ENCODE peak calls at places on chromosome 10, in four cellular contexts. J, G, U and I are unnamed samples.

GRCh38 chr10:16699435-16699834 is 117.8 kb downstream of the RSU1 start:
- DNase-seq in J (no peak), U (no peak), G (no peak), I (no peak)

GRCh38 chr10:91340613-91341362 is 69.4 kb upstream of the HECTD2 start:
- DNase-seq in J (no peak), U (no peak), G (no peak), I (no peak)

GRCh38 chr10:3126741-3127342 is 45.7 kb downstream of the PITRM1 start:
- DNase-seq in U (no peak), J (no peak), G (no peak), I (no peak)

GRCh38 chr10:113219446-113219845 is 269.4 kb downstream of the TCF7L2 start:
- DNase-seq in U (no peak), G (no peak), J (no peak), I (no peak)

GRCh38 chr10:52805414-52806285 is 33.1 kb upstream of the MBL2 start:
- DNase-seq in J (no peak), G (no peak), U (no peak), I (no peak)

GRCh38 chr10:31940839-31941653 is 12.4 kb upstream of the ARHGAP12 start:
- DNase-seq in U (no peak), J (peak), G (peak), I (no peak)

GRCh38 chr10:42962120-42962901 is 114.6 kb upstream of the RET start:
- DNase-seq in G (no peak), U (no peak), J (no peak), I (peak)

GRCh38 chr10:26550774-26551526 is 112.8 kb downstream of the APBB1IP start:
- DNase-seq in J (peak), U (peak), G (peak), I (peak)

GRCh38 chr10:61606971-61607907 is 55.5 kb upstream of the CABCOCO1 start:
- DNase-seq in J (peak), U (no peak), G (peak), I (no peak)

GRCh38 chr10:33459597-33459996 is 125.1 kb upstream of the NRP1 start:
- DNase-seq in G (peak), J (no peak), U (no peak), I (no peak)

GRCh38 chr10:132939957-132940790 is 2.2 kb downstream of the CFAP46 start:
- DNase-seq in U (no peak), J (peak), G (no peak), I (no peak)

GRCh38 chr10:92490387-92490786 is 83.5 kb downstream of the IDE start:
- DNase-seq in J (no peak), G (no peak), U (no peak), I (no peak)

GRCh38 chr10:107728807-107729206 is 564.3 kb upstream of the SORCS1 start:
- DNase-seq in J (no peak), G (no peak), U (peak), I (no peak)

GRCh38 chr10:116469437-116469836 is 41.8 kb downstream of the PNLIPRP3 start:
- DNase-seq in J (no peak), U (no peak), G (no peak), I (no peak)

GRCh38 chr10:46277840-46278239 is 9.0 kb upstream of the ANTXRL start:
- DNase-seq in U (no peak), G (no peak), J (no peak), I (no peak)

GRCh38 chr10:117214401-117214800 is 17.1 kb downstream of the KCNK18 start:
- DNase-seq in U (no peak), G (no peak), J (no peak), I (no peak)

GRCh38 chr10:132974249-132974796 is 32.0 kb upstream of the CFAP46 start:
- DNase-seq in G (no peak), J (no peak), U (no peak), I (no peak)

GRCh38 chr10:72875250-72876055 is 18.1 kb upstream of the OIT3 start:
- DNase-seq in J (peak), G (peak), U (no peak), I (no peak)

GRCh38 chr10:109115179-109115578 is 808.1 kb downstream of the XPNPEP1 start:
- DNase-seq in G (no peak), U (no peak), J (no peak), I (no peak)

GRCh38 chr10:71623098-71623985 is 96.2 kb downstream of the C10orf105 start:
- DNase-seq in G (no peak), U (no peak), J (peak), I (no peak)

GRCh38 chr10:118531105-118531851 is 64.2 kb downstream of the PRLHR start:
- DNase-seq in J (peak), G (no peak), U (no peak), I (no peak)

GRCh38 chr10:33600381-33600780 is 265.9 kb upstream of the NRP1 start:
- DNase-seq in J (no peak), U (no peak), G (no peak), I (no peak)

GRCh38 chr10:102815790-102816549 is 21.2 kb downstream of the CYP17A1 start:
- DNase-seq in G (no peak), U (no peak), J (no peak), I (no peak)

GRCh38 chr10:11525503-11525902 is 85.9 kb downstream of the USP6NL start:
- DNase-seq in U (no peak), G (no peak), J (no peak), I (no peak)

GRCh38 chr10:80197972-80198591 is 7.3 kb downstream of the ANXA11 start:
- DNase-seq in J (no peak), G (no peak), U (no peak), I (no peak)
- TF ChIP-seq BRCA1 in J (no peak), G (no peak), U (no peak), I (no peak)

DNA sequence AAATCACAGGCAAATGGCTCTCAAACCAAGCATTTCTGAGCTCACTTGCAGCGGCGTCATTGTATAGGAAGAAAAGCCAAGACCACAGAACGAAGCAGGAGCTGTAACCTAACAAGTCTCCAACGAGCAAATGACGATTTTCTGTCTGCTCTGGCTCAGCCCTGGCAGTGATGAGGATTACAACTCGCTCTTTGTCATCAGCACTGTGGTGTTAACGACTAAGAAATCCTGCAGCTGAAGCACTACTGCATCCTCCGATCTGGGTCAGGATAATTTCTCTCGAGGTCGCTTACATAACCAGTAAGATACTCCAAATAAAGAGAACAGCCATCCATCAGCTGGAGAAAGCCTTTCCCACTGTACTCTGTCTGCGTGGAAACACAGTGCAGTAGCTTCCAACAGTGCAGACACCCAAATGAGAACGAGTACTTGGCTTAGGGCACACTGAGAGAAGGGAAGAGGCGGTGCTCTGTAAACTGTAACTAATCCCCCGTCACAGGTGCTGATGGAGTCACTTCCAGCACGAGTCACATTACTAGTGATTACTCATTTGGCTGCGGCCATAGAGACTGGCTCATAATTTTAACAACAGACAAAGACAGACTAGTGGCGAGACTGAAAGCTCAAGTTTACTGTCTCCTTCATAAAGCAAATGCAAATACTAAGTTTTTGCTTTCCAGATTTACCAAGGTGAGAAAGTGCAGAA is 135.8 kb downstream of the NRBF2 start:
- DNase-seq in G (peak), J (peak), U (peak), I (peak)
- TF ChIP-seq EP300 in G (no peak), J (peak), U (peak), I (no peak)

DNA sequence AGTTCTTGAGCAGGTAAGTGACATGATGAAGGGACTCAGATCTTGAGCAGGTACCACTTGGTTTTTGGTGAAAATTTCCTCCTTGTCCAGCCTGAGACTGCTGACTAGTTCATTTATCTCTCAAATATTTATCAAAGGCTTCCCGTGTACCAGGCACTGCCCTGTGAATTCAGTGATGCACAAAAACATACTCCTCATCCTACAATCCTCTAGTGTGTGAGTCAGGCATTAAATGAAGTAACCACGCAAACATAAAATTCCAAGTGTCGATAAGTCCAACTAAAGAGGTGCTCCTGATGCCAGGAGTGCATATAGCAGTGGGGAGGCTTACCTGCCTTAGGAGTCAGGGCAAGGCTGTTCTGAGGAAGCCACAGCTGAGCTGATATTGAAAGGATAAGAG is 41.5 kb upstream of the LBX1 start:
- DNase-seq in J (no peak), G (no peak), U (no peak), I (no peak)
- TF ChIP-seq BRCA1 in J (no peak), G (no peak), U (no peak), I (no peak)

DNA sequence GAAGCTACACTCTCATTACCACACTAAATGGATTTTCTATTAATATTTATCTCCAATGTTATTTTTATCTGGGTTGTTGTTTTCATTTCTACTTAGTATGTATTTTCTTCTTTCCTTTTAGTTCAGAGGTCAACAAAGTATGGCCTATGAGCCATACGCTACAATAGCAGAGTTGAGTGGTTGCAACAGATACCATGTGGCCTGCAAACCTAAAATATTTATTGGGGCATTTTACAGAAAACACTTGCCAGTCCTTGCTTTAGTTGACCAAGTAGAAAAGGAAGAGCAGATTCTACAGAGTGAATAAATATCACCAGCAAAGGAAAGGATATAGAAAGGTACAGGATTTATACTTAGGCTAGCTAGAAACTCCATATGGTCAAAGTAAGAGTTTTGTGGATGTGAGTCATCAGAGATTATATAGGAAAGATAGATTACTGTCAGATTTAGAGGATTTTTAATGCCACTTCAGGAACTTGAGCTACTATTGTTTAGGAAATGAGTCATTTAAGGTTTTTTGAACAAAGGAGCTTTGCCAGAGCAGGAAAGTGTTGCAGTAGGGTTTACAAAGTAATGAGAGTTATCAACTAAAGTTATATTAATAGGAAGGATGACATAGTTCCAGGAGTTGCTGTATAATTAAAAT is 323.3 kb upstream of the KAT6B start:
- DNase-seq in J (no peak), G (peak), U (peak), I (no peak)
- TF ChIP-seq EP300 in J (no peak), G (no peak), U (no peak), I (no peak)

DNA sequence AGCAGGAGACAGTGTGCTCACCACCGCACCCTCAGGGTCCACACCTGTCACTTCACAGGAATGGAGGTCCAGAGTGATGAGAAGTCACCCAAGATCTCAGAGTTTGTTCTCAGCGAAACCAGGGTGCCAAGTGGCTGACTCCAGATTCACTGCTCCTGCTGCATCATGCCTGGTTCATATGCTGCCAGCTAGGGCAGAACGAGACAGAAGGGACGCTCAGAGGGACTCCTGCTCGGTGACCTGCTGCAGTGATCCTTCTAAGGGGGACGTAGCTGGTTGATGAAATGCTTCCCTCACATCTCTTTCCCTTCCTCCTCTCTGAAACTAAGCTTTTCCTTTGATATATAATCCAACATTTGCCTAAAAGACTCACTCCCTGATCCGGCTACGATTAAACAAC is 248.5 kb downstream of the SFMBT2 start:
- DNase-seq in G (no peak), U (no peak), J (no peak), I (no peak)
- TF ChIP-seq BRCA1 in G (no peak), U (no peak), J (no peak), I (no peak)

GRCh38 chr10:84265378-84265777 is 20.5 kb downstream of the RGR start:
- DNase-seq in U (no peak), J (no peak), G (no peak), I (no peak)

GRCh38 chr10:84263716-84264115 is 18.9 kb downstream of the RGR start:
- DNase-seq in J (no peak), U (no peak), G (no peak), I (no peak)

GRCh38 chr10:84267503-84268126 is 22.8 kb downstream of the RGR start:
- DNase-seq in U (no peak), J (peak), G (peak), I (peak)

GRCh38 chr10:84262190-84262956 is 17.5 kb downstream of the RGR start:
- DNase-seq in G (no peak), U (no peak), J (no peak), I (no peak)

DNA sequence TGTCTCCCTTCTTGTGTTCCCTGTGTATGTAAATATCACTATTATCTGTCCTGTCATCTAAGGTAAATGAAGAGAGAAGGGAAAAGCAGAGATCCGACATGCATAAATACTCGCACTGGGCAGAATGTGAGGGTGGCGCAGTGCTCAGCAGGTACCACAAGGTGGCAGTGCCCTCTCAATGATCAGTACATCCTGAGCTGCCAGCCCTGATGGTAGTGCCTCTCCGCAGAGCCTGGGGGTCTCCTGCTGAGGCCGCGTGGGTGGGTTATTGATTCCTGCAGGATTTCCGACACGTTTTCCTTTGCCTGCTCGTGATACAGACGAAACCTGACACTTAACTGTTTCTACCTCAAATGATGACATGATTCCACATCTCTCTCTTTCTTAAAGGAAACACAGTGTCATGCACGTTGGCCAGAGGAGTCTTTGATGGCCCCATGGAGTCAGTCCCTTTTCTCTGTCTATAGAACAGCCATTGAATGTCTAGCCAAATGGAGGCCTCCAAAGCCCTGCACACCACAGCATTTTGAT is 19.8 kb downstream of the RGR start:
- DNase-seq in U (no peak), G (peak), J (peak), I (peak)
- TF ChIP-seq EP300 in U (no peak), G (no peak), J (no peak), I (no peak)

GRCh38 chr10:84193846-84194423 is 402 bp upstream of the CDHR1 start:
- DNase-seq in J (no peak), U (no peak), G (no peak), I (no peak)
- TF ChIP-seq BRCA1 in J (no peak), U (no peak), G (no peak), I (no peak)

GRCh38 chr10:114402233-114402632 is 2.1 kb downstream of the AFAP1L2 start:
- DNase-seq in G (no peak), J (no peak), U (no peak), I (no peak)

GRCh38 chr10:114402871-114403544 is 1.3 kb downstream of the AFAP1L2 start:
- DNase-seq in U (no peak), G (no peak), J (no peak), I (no peak)

GRCh38 chr10:114400091-114400490 is 4.2 kb downstream of the AFAP1L2 start:
- DNase-seq in J (no peak), U (no peak), G (no peak), I (no peak)

GRCh38 chr10:114399576-114399975 is 4.7 kb downstream of the AFAP1L2 start:
- DNase-seq in U (no peak), G (no peak), J (no peak), I (no peak)

DNA sequence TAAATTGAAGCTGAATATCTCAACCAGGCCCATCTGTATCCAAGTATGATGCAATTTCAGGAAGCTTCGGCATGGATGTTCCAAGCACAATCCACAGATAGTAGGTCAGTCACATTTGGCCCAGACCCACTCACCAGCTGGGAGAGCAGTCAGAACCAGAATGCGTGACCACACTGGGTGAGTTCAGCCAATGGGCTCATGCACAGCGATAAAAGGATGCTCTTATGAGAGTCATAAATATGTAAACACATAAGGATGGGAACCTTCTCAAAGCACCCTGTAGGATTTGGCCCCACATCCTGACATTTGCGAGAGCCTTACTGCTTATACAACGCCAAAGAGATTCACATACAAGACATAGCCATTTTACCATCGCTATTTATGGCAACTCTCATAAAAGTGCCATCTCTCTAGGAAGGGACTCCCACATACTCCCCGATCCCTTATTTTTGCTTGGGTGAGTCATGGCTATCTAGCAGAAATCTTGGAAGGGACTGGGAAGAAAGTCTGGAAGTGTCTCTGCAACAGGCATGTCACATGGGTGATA is 3.0 kb downstream of the AFAP1L2 start:
- DNase-seq in U (no peak), J (no peak), G (no peak), I (no peak)
- TF ChIP-seq EP300 in U (no peak), J (no peak), G (no peak), I (no peak)